ENCODE peak calls at places on chromosomes 2 and 18, in eight cellular contexts. U is tibial artery; N is endothelial cell; D is EH; Y is NCI-H446 treated with DMSO at 0.1 percent for 48 hours; J is stimulated activated effector memory CD8-positive, alpha-beta T cell treated with anti-CD3 and anti-CD28 coated beads, Interleukin-12 subunit alpha, Interleukin-12 subunit beta, amount 100 ng/mL, for 72 hours; A is HEK293T; R is type B pancreatic cell. S is an unnamed sample.

GRCh38 chr2:47898089-47898731 is 8.1 kb downstream of the FBXO11 start:
- DNase-seq in U (no peak), N (no peak), D (no peak), Y (no peak), J (no peak), A (no peak), R (no peak), S (no peak)

GRCh38 chr2:172811027-172811426 is 75.4 kb downstream of the RAPGEF4 start:
- DNase-seq in U (no peak), N (no peak), D (peak), Y (no peak), J (no peak), A (no peak), R (no peak), S (peak)

GRCh38 chr2:108925735-108926134 is 63.3 kb downstream of the EDAR start:
- DNase-seq in U (peak), N (no peak), D (no peak), Y (no peak), J (no peak), A (no peak), R (no peak), S (no peak)

GRCh38 chr2:85839461-85839860 is 49.3 kb downstream of the ST3GAL5 start:
- DNase-seq in U (no peak), N (no peak), D (no peak), Y (no peak), J (peak), A (no peak), R (no peak), S (no peak)

GRCh38 chr2:20577495-20578235 is 73.2 kb downstream of the HS1BP3 start:
- DNase-seq in U (peak), N (no peak), D (peak), Y (no peak), J (no peak), A (no peak), R (no peak), S (no peak)

GRCh38 chr2:105783151-105783738 is 38.5 kb downstream of the NCK2 start:
- DNase-seq in U (no peak), N (no peak), D (no peak), Y (no peak), J (no peak), A (no peak), R (no peak), S (no peak)

GRCh38 chr18:23534276-23534675 is 31.0 kb downstream of the RMC1 start:
- DNase-seq in U (no peak), N (no peak), D (no peak), Y (no peak), J (no peak), A (no peak), R (no peak), S (no peak)

GRCh38 chr18:39962546-39962945 is 1992.5 kb upstream of the PIK3C3 start:
- DNase-seq in U (no peak), N (no peak), D (no peak), Y (no peak), J (no peak), A (no peak), R (no peak), S (no peak)

GRCh38 chr2:13002948-13003347 is 286.2 kb downstream of the TRIB2 start:
- DNase-seq in U (no peak), N (no peak), D (no peak), Y (no peak), J (no peak), A (no peak), R (no peak), S (no peak)

GRCh38 chr18:5975111-5975622 is 79.8 kb upstream of the TMEM200C start:
- DNase-seq in U (no peak), N (no peak), D (peak), Y (no peak), J (no peak), A (no peak), R (no peak), S (no peak)

GRCh38 chr2:31070339-31070738 is 67.9 kb downstream of the GALNT14 start:
- DNase-seq in U (no peak), N (no peak), D (no peak), Y (no peak), J (no peak), A (no peak), R (no peak), S (no peak)

GRCh38 chr18:34551824-34552223 is 158.3 kb upstream of the DTNA start:
- DNase-seq in U (no peak), N (no peak), D (no peak), Y (no peak), J (no peak), A (no peak), R (no peak), S (no peak)

GRCh38 chr2:178277741-178278197 is 83.5 kb downstream of the OSBPL6 start:
- DNase-seq in U (no peak), N (no peak), D (peak), Y (no peak), J (no peak), A (peak), R (no peak), S (no peak)

GRCh38 chr2:169507698-169508097 is 1.8 kb upstream of the KLHL41 start:
- DNase-seq in U (no peak), N (no peak), D (peak), Y (peak), J (no peak), A (no peak), R (no peak), S (no peak)

GRCh38 chr2:227884511-227884947 is 13.1 kb downstream of the DAW1 start:
- DNase-seq in U (no peak), N (peak), D (peak), Y (peak), J (peak), A (peak), R (peak), S (no peak)

GRCh38 chr2:11257078-11257477 is 87.4 kb downstream of the ROCK2 start:
- DNase-seq in U (no peak), N (no peak), D (no peak), Y (no peak), J (no peak), A (no peak), R (no peak), S (no peak)

GRCh38 chr2:182761903-182762302 is 45.8 kb downstream of the DNAJC10 start:
- DNase-seq in U (no peak), N (no peak), D (peak), Y (no peak), J (no peak), A (no peak), R (no peak), S (peak)

GRCh38 chr18:79905389-79905911 is 46.0 kb downstream of the SLC66A2 start:
- DNase-seq in U (peak), N (no peak), D (no peak), Y (no peak), J (no peak), A (no peak), R (no peak), S (no peak)

GRCh38 chr2:236089271-236090026 is 78.7 kb downstream of the GBX2 start:
- DNase-seq in U (no peak), N (no peak), D (peak), Y (no peak), J (no peak), A (no peak), R (no peak), S (no peak)

GRCh38 chr18:79460445-79461300 is 64.9 kb downstream of the NFATC1 start:
- DNase-seq in U (no peak), N (no peak), D (peak), Y (no peak), J (no peak), A (no peak), R (no peak), S (no peak)

GRCh38 chr2:240952496-240953246 is 45.7 kb upstream of the SNED1 start:
- DNase-seq in U (no peak), N (no peak), D (no peak), Y (no peak), J (no peak), A (no peak), R (peak), S (no peak)

GRCh38 chr18:53764086-53764485 is 460.4 kb downstream of the MBD2 start:
- DNase-seq in U (no peak), N (no peak), D (no peak), Y (no peak), J (no peak), A (no peak), R (no peak), S (no peak)

GRCh38 chr18:70245941-70246537 is 40.6 kb upstream of the RTTN start:
- DNase-seq in U (no peak), N (no peak), D (no peak), Y (no peak), J (no peak), A (no peak), R (no peak), S (no peak)

GRCh38 chr2:62641410-62641843 is 64.1 kb upstream of the EHBP1 start:
- DNase-seq in U (no peak), N (no peak), D (peak), Y (no peak), J (no peak), A (no peak), R (no peak), S (no peak)

GRCh38 chr2:9247177-9247576 is 40.6 kb downstream of the ASAP2 start:
- DNase-seq in U (no peak), N (no peak), D (no peak), Y (peak), J (no peak), A (no peak), R (no peak), S (no peak)

GRCh38 chr18:3748081-3748480 is 298.1 kb downstream of the TGIF1 start:
- DNase-seq in U (no peak), N (no peak), D (no peak), Y (no peak), J (no peak), A (no peak), R (no peak), S (no peak)

GRCh38 chr2:46648141-46648742 is 168.9 kb downstream of the TMEM247 start:
- DNase-seq in U (no peak), N (no peak), D (no peak), Y (no peak), J (no peak), A (no peak), R (no peak), S (no peak)

GRCh38 chr2:27809761-27810241 is 38.3 kb downstream of the MRPL33 start:
- DNase-seq in U (no peak), N (no peak), D (peak), Y (no peak), J (no peak), A (no peak), R (no peak), S (no peak)

GRCh38 chr18:74524097-74524496 is 10.2 kb upstream of the CNDP1 start:
- DNase-seq in U (peak), N (no peak), D (no peak), Y (no peak), J (no peak), A (no peak), R (no peak), S (no peak)

GRCh38 chr2:196995757-196996314 is 69.3 kb upstream of the PGAP1 start:
- DNase-seq in U (no peak), N (no peak), D (no peak), Y (no peak), J (no peak), A (no peak), R (no peak), S (no peak)

GRCh38 chr2:238439093-238439849 is 12.5 kb downstream of the ASB1 start:
- DNase-seq in U (no peak), N (no peak), D (peak), Y (no peak), J (peak), A (no peak), R (no peak), S (no peak)

GRCh38 chr18:39149211-39149806 is 1583.7 kb upstream of the CELF4 start:
- DNase-seq in U (no peak), N (no peak), D (no peak), Y (no peak), J (no peak), A (no peak), R (no peak), S (no peak)

GRCh38 chr2:187581125-187581896 is 27.1 kb upstream of the TFPI start:
- DNase-seq in U (no peak), N (peak), D (peak), Y (peak), J (no peak), A (peak), R (no peak), S (no peak)

GRCh38 chr2:44944102-44944951 is 2.8 kb downstream of the SIX3 start:
- DNase-seq in U (no peak), N (no peak), D (no peak), Y (no peak), J (no peak), A (no peak), R (no peak), S (no peak)